ENCODE peak calls at places on chromosomes 1 and 21, in seven cellular contexts. A, S, Y, W, V, B and P are unnamed samples.

GRCh38 chr21:17045214-17045835 is 467.5 kb upstream of the CXADR start:
- DNase-seq in A (peak), S (no peak), Y (peak), W (peak), V (peak), B (peak), P (no peak)

GRCh38 chr1:236301080-236301957 is 19.6 kb upstream of the ERO1B start:
- DNase-seq in A (peak), S (no peak), Y (no peak), W (no peak), V (no peak), B (no peak), P (no peak)

GRCh38 chr1:232182206-232182605 is 447.7 kb downstream of the SIPA1L2 start:
- DNase-seq in A (no peak), S (no peak), Y (no peak), W (no peak), V (no peak), B (no peak), P (no peak)

GRCh38 chr1:244231572-244232315 is 180.7 kb downstream of the ZBTB18 start:
- DNase-seq in A (peak), S (no peak), Y (peak), W (no peak), V (peak), B (no peak), P (no peak)

GRCh38 chr1:2629627-2630497 is 3.0 kb downstream of the MMEL1 start:
- DNase-seq in A (no peak), S (no peak), Y (no peak), W (no peak), V (no peak), B (no peak), P (no peak)

GRCh38 chr1:225768662-225769426 is 8.8 kb upstream of the SRP9 start:
- DNase-seq in A (no peak), S (no peak), Y (no peak), W (no peak), V (no peak), B (no peak), P (no peak)

GRCh38 chr1:19483261-19483660 is 2.1 kb downstream of the CAPZB start:
- DNase-seq in A (no peak), S (no peak), Y (no peak), W (peak), V (no peak), B (no peak), P (no peak)

GRCh38 chr1:15066191-15066590 is 87.4 kb upstream of the TMEM51 start:
- DNase-seq in A (no peak), S (peak), Y (no peak), W (no peak), V (no peak), B (no peak), P (no peak)